ENCODE peak calls at places on chromosomes 13 and 19, in eight cellular contexts. G is breast epithelium, Y is stomach, P is transverse colon, U is GM12892, J is spleen, Q is sigmoid colon, N is HCT116. S is an unnamed sample.
A peak's percentile ranks its signal among the peaks of the same experiment; 100 is the strongest.

GRCh38 chr13:87851395-87851794 is 180.2 kb downstream of the SLITRK5 start:
- DNase-seq in P (no peak), U (no peak), G (no peak), J (no peak), Y (no peak), Q (no peak), N (no peak), S (no peak)

GRCh38 chr13:40673414-40673813 is 7.0 kb upstream of the FOXO1 start:
- DNase-seq in P (no peak), Y (no peak), J (no peak), U (no peak), Q (no peak), N (no peak), G (no peak), S (no peak)

GRCh38 chr13:78742659-78743058 is 83.7 kb upstream of the OBI1 start:
- DNase-seq in U (no peak), N (no peak), G (no peak), J (no peak), P (no peak), Y (no peak), Q (no peak), S (no peak)

GRCh38 chr13:52924241-52925148 is 76.1 kb upstream of the PCDH8 start:
- DNase-seq in U (no peak), J (no peak), G (no peak), P (no peak), Q (no peak), N (no peak), Y (no peak), S (no peak)

GRCh38 chr13:90800082-90800746 is 547.3 kb upstream of the MIR17HG start:
- DNase-seq in Y (no peak), Q (no peak), N (no peak), J (peak; percentile 79), U (no peak), P (peak; percentile 25), G (no peak), S (no peak)

GRCh38 chr13:28820099-28821051 is at the start of gene MTUS2:
- DNase-seq in Q (no peak), N (no peak), U (peak; percentile 23), G (no peak), P (no peak), J (no peak), Y (no peak), S (peak; percentile 27)

GRCh38 chr13:97631158-97631557 is 197.2 kb downstream of the RAP2A start:
- DNase-seq in G (no peak), N (no peak), Q (no peak), P (no peak), Y (no peak), U (no peak), J (no peak), S (no peak)

GRCh38 chr19:7250057-7250596 is 44.1 kb downstream of the INSR start:
- DNase-seq in N (no peak), J (no peak), Y (no peak), P (no peak), Q (no peak), G (no peak), U (no peak), S (no peak)

GRCh38 chr19:41957838-41958366 is 1.2 kb downstream of the RABAC1 start:
- DNase-seq in N (peak; percentile 79), P (peak; percentile 86), Q (peak; percentile 79), Y (peak; percentile 81), U (peak; percentile 83), J (peak; percentile 88), G (peak; percentile 78), S (peak; percentile 82)

GRCh38 chr19:50663280-50663790 is 14.1 kb downstream of the C19orf81 start:
- DNase-seq in P (no peak), G (no peak), Y (no peak), Q (no peak), J (no peak), U (no peak), N (no peak), S (no peak)

GRCh38 chr19:38848299-38849146 is 1.3 kb downstream of the HNRNPL start:
- DNase-seq in G (no peak), U (no peak), N (no peak), Q (no peak), P (no peak), J (peak; percentile 79), Y (no peak), S (no peak)

GRCh38 chr19:428144-428543 is 19.2 kb upstream of the C2CD4C start:
- DNase-seq in U (no peak), J (no peak), N (no peak), P (no peak), G (no peak), Q (no peak), Y (no peak), S (no peak)

GRCh38 chr19:1283917-1284292 is 1.8 kb upstream of the EFNA2 start:
- DNase-seq in J (no peak), G (no peak), N (no peak), U (no peak), Q (no peak), Y (no peak), P (no peak), S (no peak)

GRCh38 chr19:51799311-51799997 is 4.5 kb downstream of the FPR3 start:
- DNase-seq in Q (peak; percentile 90), Y (peak; percentile 39), P (peak; percentile 58), J (peak; percentile 75), U (no peak), N (no peak), G (peak; percentile 80), S (no peak)

GRCh38 chr13:87344176-87344575 is 327.0 kb upstream of the SLITRK5 start:
- DNase-seq in Q (no peak), N (no peak), P (no peak), Y (no peak), J (no peak), U (no peak), G (no peak), S (no peak)

GRCh38 chr19:56725829-56726424 is 54.4 kb upstream of the ZNF835 start:
- DNase-seq in U (no peak), P (no peak), G (no peak), Q (no peak), Y (no peak), N (no peak), J (no peak), S (no peak)

GRCh38 chr19:20078696-20079095 is 896 bp downstream of the ZNF90 start:
- DNase-seq in N (no peak), G (no peak), J (peak; percentile 74), U (no peak), P (peak; percentile 31), Q (peak; percentile 67), Y (no peak), S (no peak)

GRCh38 chr13:24511824-24512207 is 762 bp downstream of the PARP4 start:
- DNase-seq in N (no peak), Q (no peak), P (peak; percentile 49), J (no peak), G (no peak), Y (no peak), U (no peak), S (no peak)

GRCh38 chr13:98942997-98943396 is 34.9 kb downstream of the DOCK9 start:
- DNase-seq in P (no peak), N (no peak), Q (no peak), G (no peak), Y (no peak), J (peak; percentile 13), U (no peak), S (no peak)

DNA sequence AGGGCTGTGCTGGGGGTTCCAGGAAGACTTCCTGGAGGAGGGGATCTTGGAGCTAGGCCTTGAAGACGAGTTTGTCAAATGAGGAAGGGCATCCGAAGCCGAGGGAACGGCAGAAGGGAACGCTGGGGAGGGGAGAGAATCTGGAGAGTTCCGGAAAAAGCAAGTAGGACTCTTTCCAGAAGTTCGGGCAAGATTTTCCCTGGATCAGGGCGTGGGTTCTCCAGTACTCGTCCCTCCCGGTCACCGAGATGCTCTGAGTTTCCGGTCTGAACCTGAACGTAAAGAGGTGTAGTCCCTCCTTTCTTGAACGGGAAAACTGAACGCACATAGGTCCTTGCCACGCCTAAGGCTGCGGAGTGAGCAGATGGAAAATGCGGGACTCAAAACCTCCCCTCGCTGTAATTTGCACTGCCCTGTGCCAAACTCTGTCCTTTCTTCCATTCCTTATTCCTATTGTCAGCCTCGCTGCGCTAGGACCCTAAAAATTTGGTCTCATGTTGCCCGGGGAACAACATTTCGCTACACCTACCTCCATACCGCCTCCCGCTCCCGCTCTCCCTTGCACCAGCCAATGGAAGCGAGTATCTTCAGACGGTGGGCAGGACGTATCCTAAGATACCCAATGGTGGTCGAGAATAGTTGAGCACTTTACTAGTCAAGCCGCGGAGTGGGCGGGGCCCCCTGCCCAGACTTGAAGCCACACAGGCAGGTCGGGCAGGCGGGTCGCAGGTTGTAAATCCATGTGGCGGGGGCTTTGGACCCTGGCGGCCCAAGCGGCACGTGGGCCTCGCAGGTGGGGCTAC is at the start of gene GTPBP3:
- DNase-seq in J (peak; percentile 99), U (peak; percentile 96), Q (peak; percentile 99), P (peak; percentile 97), Y (peak; percentile 98), G (peak; percentile 99), N (peak; percentile 99), S (peak; percentile 93)
- TF ChIP-seq POLR2A in J (no peak), U (peak; percentile 79), Q (no peak), P (peak; percentile 54), Y (no peak), G (no peak), N (peak; percentile 65), S (peak; percentile 62)

GRCh38 chr19:14404322-14404721 is 14.8 kb downstream of the DDX39A start:
- DNase-seq in N (no peak), P (no peak), Q (no peak), Y (no peak), U (no peak), G (no peak), J (no peak), S (no peak)
- TF ChIP-seq POLR2AphosphoS5 in N (peak; percentile 25), P (no peak), Q (no peak), Y (no peak), U (no peak), G (no peak), J (peak; percentile 58), S (no peak)

DNA sequence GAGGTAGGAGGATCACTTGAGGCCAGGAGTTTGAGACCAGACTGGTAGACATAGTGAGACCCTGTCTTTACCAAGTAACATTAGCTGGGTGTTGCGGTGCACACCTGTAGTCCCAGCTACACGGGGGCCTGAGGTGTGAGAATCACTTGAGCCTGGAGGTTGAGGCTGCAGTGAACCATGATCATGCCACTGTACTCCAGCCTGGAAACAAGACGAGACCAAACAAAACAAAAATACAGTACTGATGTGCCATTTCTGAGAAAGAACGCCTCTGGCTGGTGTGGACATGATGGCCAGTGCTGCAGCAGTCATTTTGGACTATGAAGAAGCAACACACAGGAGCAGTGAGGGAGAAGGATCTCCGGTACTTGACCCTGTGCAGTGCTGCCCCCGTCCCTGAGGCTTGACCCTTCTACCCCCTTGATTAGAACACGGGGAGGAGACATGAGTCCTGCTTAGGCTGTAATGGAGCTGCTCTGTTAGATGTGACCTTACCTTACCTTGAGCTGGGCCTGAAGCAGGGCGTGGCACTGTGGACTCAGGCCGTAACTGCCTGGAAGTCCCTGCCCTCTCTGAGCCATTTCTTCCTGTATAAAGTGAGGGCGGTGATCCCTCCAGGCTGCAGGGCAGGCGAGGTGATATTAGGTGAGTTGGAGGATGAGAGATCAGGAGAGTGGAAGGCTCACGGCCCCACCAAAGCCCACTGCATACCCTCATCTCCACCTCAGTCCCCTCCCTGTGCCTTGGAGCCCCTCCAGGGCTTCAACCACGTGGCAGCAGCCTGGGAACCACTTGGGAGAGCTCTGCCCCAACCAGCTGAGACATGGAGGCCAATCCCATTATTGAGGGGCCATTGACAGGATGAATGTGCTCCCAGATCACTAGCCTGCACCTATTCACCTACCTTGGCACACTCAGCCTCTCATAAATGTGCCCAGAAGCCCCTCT is 5.9 kb downstream of the RPL18A start:
- DNase-seq in U (no peak), N (peak; percentile 57), P (peak; percentile 81), Y (peak; percentile 78), Q (no peak), G (no peak), J (no peak), S (no peak)
- TF ChIP-seq POLR2A in U (peak; percentile 74), N (peak; percentile 35), P (peak; percentile 40), Y (no peak), Q (no peak), G (no peak), J (no peak), S (peak; percentile 73)

GRCh38 chr13:82817133-82817532 is 1065.1 kb downstream of the SLITRK1 start:
- DNase-seq in U (no peak), P (no peak), G (no peak), J (no peak), Q (no peak), Y (no peak), N (no peak), S (no peak)
- TF ChIP-seq POLR2AphosphoS5 in U (no peak), P (no peak), G (no peak), J (no peak), Q (no peak), Y (no peak), N (no peak), S (no peak)

S was measured in GM12891.